ENCODE peak calls at places on chromosomes 12 and 14, in six cellular contexts. M is sigmoid colon, F is suprapubic skin, L is K562, I is HepG2, B is H1. E is an unnamed sample.

GRCh38 chr12:56129210-56129691 is 1.2 kb downstream of the ESYT1 start:
- DNase-seq in I (no peak), B (peak; percentile 72), L (peak; percentile 79), M (peak; percentile 88), F (peak; percentile 80), E (peak; percentile 91)

GRCh38 chr12:46364777-46365580 is 7.6 kb downstream of the SLC38A2 start:
- DNase-seq in M (peak; percentile 82), I (peak; percentile 78), B (no peak), L (no peak), F (no peak), E (no peak)

GRCh38 chr14:77213657-77214016 is 32.0 kb downstream of the TMEM63C start:
- DNase-seq in F (no peak), B (no peak), I (no peak), L (no peak), M (no peak), E (no peak)

GRCh38 chr14:52068741-52069616 is at the start of gene NID2:
- DNase-seq in M (peak; percentile 97), F (peak; percentile 84), B (peak; percentile 92), L (peak; percentile 32), I (peak; percentile 20), E (peak; percentile 38)

GRCh38 chr12:25653487-25654175 is 100.5 kb upstream of the LMNTD1 start:
- DNase-seq in B (no peak), F (no peak), I (no peak), M (no peak), L (no peak), E (peak; percentile 20)

GRCh38 chr12:119602695-119603094 is 9.1 kb downstream of the TMEM233 start:
- DNase-seq in B (no peak), M (no peak), L (no peak), I (no peak), F (no peak), E (no peak)

GRCh38 chr12:2791086-2791485 is 3.7 kb upstream of the FKBP4 start:
- DNase-seq in I (no peak), B (no peak), M (no peak), F (peak; percentile 9), L (no peak), E (no peak)

GRCh38 chr14:29668201-29668600 is 259.4 kb downstream of the PRKD1 start:
- DNase-seq in I (no peak), B (no peak), F (no peak), M (no peak), L (no peak), E (no peak)

GRCh38 chr12:85310456-85311076 is 30.5 kb downstream of the ALX1 start:
- DNase-seq in I (no peak), F (no peak), B (no peak), M (no peak), L (no peak), E (no peak)

GRCh38 chr12:102629262-102629888 is 149.0 kb upstream of the IGF1 start:
- DNase-seq in M (no peak), F (no peak), I (no peak), B (no peak), L (peak; percentile 23), E (no peak)

GRCh38 chr12:52041695-52042123 is 9.5 kb upstream of the NR4A1 start:
- DNase-seq in I (no peak), M (peak; percentile 75), F (no peak), B (no peak), L (peak; percentile 45), E (no peak)

GRCh38 chr12:62308201-62308600 is 48.0 kb downstream of the USP15 start:
- DNase-seq in I (no peak), F (no peak), M (no peak), B (no peak), L (no peak), E (no peak)

GRCh38 chr14:20332386-20332945 is 613 bp downstream of the CCNB1IP1 start:
- DNase-seq in I (peak; percentile 42), F (no peak), M (no peak), B (no peak), L (peak; percentile 13), E (no peak)

GRCh38 chr14:44914849-44915248 is 46.9 kb downstream of the KLHL28 start:
- DNase-seq in L (no peak), F (no peak), M (no peak), B (no peak), I (peak; percentile 45), E (no peak)

GRCh38 chr14:96287856-96288255 is 31.8 kb downstream of the BDKRB1 start:
- DNase-seq in L (no peak), B (no peak), F (no peak), I (no peak), M (no peak), E (no peak)

GRCh38 chr12:86948851-86949250 is 692.7 kb upstream of the MGAT4C start:
- DNase-seq in F (no peak), L (no peak), M (no peak), I (no peak), B (no peak), E (no peak)

GRCh38 chr12:10130042-10130441 is at the start of gene CLEC7A:
- DNase-seq in F (no peak), I (no peak), B (no peak), L (no peak), M (no peak), E (no peak)

GRCh38 chr12:10132971-10133370 is 3.0 kb upstream of the CLEC7A start:
- DNase-seq in B (no peak), I (no peak), L (no peak), M (no peak), F (no peak), E (no peak)

GRCh38 chr12:10131101-10131632 is 1.2 kb upstream of the CLEC7A start:
- DNase-seq in M (no peak), B (no peak), L (no peak), F (no peak), I (no peak), E (no peak)

GRCh38 chr12:10126401-10126800 is 3.6 kb downstream of the CLEC7A start:
- DNase-seq in L (no peak), B (no peak), I (no peak), M (no peak), F (no peak), E (no peak)

DNA sequence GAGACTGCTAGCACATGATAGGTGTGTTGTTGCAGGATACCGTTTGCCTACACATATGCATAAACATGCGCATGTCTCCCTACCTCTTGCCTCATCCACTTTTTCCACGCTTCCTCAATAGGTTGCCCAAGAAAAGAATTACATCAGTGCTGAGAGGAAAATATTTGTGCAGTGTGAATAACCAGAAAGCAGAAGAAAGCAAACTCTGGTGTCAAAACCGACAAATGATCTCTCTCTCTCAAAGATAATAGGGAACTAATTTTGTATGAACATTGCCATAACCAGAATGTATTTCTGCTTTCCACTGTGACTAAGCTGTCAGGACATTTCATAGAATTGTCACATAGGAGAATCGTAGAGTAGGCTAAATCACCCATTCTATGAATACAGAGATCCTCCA is 1.3 kb downstream of the CLEC7A start:
- DNase-seq in L (no peak), F (no peak), M (no peak), I (no peak), B (no peak), E (peak; percentile 48)
- TF ChIP-seq EP300 in L (no peak), F (no peak), M (no peak), I (no peak), B (no peak), E (peak; percentile 57)

GRCh38 chr12:128661216-128661550 is 162.6 kb downstream of the SLC15A4 start:
- DNase-seq in B (no peak), F (no peak), I (no peak), M (no peak), L (no peak), E (no peak)

GRCh38 chr12:128662106-128662505 is 161.7 kb downstream of the SLC15A4 start:
- DNase-seq in F (no peak), L (no peak), I (no peak), M (no peak), B (no peak), E (no peak)

GRCh38 chr12:128657378-128657777 is 166.4 kb downstream of the SLC15A4 start:
- DNase-seq in B (no peak), F (no peak), L (no peak), I (no peak), M (no peak), E (no peak)

DNA sequence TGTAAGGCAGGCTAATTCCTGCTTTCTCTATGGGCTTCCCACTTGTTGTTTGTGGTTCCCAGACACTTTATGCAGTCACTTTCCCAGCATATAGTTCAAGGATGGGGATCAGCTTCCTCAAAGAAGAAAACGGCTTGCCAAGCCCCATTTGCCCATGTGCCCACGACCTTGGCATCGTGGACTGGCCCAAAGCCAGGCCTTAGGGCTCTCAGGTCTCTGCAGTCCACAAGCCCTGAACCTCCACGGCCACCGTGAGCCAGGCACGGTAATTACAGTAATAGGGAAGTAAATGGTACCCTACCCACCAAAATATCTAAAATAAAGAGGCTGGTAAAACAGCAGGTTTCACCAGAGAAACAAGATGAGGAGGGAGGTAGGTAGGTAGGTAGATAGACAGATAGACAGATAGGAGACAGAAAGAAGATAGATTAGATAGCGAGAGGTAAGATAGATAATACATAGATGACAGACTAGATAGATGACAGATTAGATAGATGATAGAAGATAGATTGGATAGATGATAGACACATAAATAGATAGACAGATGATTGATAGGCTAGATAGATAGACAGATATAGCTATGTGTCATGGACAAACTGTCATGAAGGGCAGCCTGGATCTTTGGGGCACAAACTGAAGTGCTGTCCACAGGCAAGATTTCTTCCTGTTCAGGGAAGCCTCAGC is 163.1 kb downstream of the SLC15A4 start:
- DNase-seq in M (no peak), F (no peak), B (no peak), L (no peak), I (no peak), E (no peak)
- TF ChIP-seq EP300 in M (no peak), F (no peak), B (no peak), L (no peak), I (no peak), E (no peak)

DNA sequence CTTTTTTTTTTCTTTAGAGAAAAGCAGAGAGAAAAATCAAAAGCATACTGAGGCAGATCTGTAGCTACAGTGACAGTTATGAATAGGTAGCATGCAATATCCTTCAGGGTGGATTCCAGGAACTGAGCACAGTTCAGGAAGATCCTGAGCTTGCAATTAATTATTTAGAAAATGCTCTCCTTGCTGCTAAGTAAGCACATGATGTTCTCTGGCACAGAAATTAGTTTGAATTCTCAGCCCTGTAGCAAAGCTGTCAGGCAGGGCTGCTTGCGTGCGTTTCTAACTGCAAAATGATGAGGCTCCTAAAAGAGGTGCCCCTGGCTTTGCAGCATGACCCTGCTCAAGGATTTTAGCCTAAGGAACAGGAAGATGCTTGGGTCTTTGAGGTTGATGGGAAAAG is 327.5 kb downstream of the LRIG3 start:
- DNase-seq in F (no peak), I (no peak), B (no peak), M (no peak), L (no peak), E (no peak)
- TF ChIP-seq EP300 in F (peak; percentile 57), I (no peak), B (no peak), M (peak; percentile 34), L (no peak), E (no peak)

GRCh38 chr12:93126069-93126474 is 197.0 kb upstream of the EEA1 start:
- DNase-seq in M (no peak), L (no peak), F (no peak), I (no peak), B (no peak), E (no peak)

GRCh38 chr12:93125126-93125525 is 196.0 kb upstream of the EEA1 start:
- DNase-seq in I (no peak), M (no peak), B (no peak), F (no peak), L (no peak), E (no peak)

GRCh38 chr12:93127107-93127560 is 198.0 kb upstream of the EEA1 start:
- DNase-seq in M (no peak), F (no peak), L (no peak), B (no peak), I (no peak), E (peak; percentile 54)

GRCh38 chr12:93128332-93128707 is 199.2 kb upstream of the EEA1 start:
- DNase-seq in B (no peak), F (no peak), L (no peak), I (no peak), M (no peak), E (peak; percentile 73)

GRCh38 chr12:93127582-93128331 is 198.7 kb upstream of the EEA1 start:
- DNase-seq in B (peak; percentile 49), M (peak; percentile 91), L (peak; percentile 44), F (no peak), I (peak; percentile 98), E (peak; percentile 87)
- TF ChIP-seq EP300 in B (no peak), M (peak; percentile 17), L (no peak), F (peak; percentile 95), I (peak; percentile 99), E (no peak)

E was measured in upper lobe of left lung.